ENCODE peak calls at places on chromosomes 16 and 17, in seven cellular contexts. One of them, this sample, is unnamed.
A peak's percentile ranks its signal among the peaks of the same experiment; 100 is the strongest.

GRCh38 chr16:57064995-57065394 is 27.4 kb upstream of the CPNE2 start:
- DNase-seq in mesenteric fat pad: no peak
- DNase-seq in RCC 7860: no peak
- DNase-seq in activated naive CD4-positive, alpha-beta T cell: no peak
- DNase-seq in HTR-8/SVneo: no peak
- DNase-seq in activated CD4-positive, CD25-positive, alpha-beta regulatory T cell treated with anti-CD3 and anti-CD28 coated beads, Interleukin-2, amount 50 U/mL, for 16 hours: no peak
- DNase-seq in neural crest cell: no peak
- DNase-seq in this sample: no peak

GRCh38 chr17:61797283-61797682 is 66.0 kb downstream of the BRIP1 start:
- DNase-seq in mesenteric fat pad: no peak
- DNase-seq in RCC 7860: no peak
- DNase-seq in activated naive CD4-positive, alpha-beta T cell: no peak
- DNase-seq in HTR-8/SVneo: no peak
- DNase-seq in activated CD4-positive, CD25-positive, alpha-beta regulatory T cell treated with anti-CD3 and anti-CD28 coated beads, Interleukin-2, amount 50 U/mL, for 16 hours: no peak
- DNase-seq in neural crest cell: no peak
- DNase-seq in this sample: no peak

GRCh38 chr16:51388516-51388951 is 237.5 kb upstream of the SALL1 start:
- DNase-seq in mesenteric fat pad: no peak
- DNase-seq in RCC 7860: no peak
- DNase-seq in activated naive CD4-positive, alpha-beta T cell: no peak
- DNase-seq in HTR-8/SVneo: no peak
- DNase-seq in activated CD4-positive, CD25-positive, alpha-beta regulatory T cell treated with anti-CD3 and anti-CD28 coated beads, Interleukin-2, amount 50 U/mL, for 16 hours: no peak
- DNase-seq in neural crest cell: no peak
- DNase-seq in this sample: no peak

GRCh38 chr16:84842516-84843148 is 22.8 kb downstream of the CRISPLD2 start:
- DNase-seq in mesenteric fat pad: no peak
- DNase-seq in RCC 7860: no peak
- DNase-seq in activated naive CD4-positive, alpha-beta T cell: no peak
- DNase-seq in HTR-8/SVneo: no peak
- DNase-seq in activated CD4-positive, CD25-positive, alpha-beta regulatory T cell treated with anti-CD3 and anti-CD28 coated beads, Interleukin-2, amount 50 U/mL, for 16 hours: no peak
- DNase-seq in neural crest cell: no peak
- DNase-seq in this sample: no peak

GRCh38 chr17:260031-260791 is 78.8 kb upstream of the DOC2B start:
- DNase-seq in mesenteric fat pad: peak; percentile 64
- DNase-seq in RCC 7860: no peak
- DNase-seq in activated naive CD4-positive, alpha-beta T cell: no peak
- DNase-seq in HTR-8/SVneo: no peak
- DNase-seq in activated CD4-positive, CD25-positive, alpha-beta regulatory T cell treated with anti-CD3 and anti-CD28 coated beads, Interleukin-2, amount 50 U/mL, for 16 hours: no peak
- DNase-seq in neural crest cell: no peak
- DNase-seq in this sample: peak; percentile 3

GRCh38 chr16:20850981-20851380 is 44.7 kb downstream of the REXO5 start:
- DNase-seq in mesenteric fat pad: no peak
- DNase-seq in RCC 7860: no peak
- DNase-seq in activated naive CD4-positive, alpha-beta T cell: no peak
- DNase-seq in HTR-8/SVneo: no peak
- DNase-seq in activated CD4-positive, CD25-positive, alpha-beta regulatory T cell treated with anti-CD3 and anti-CD28 coated beads, Interleukin-2, amount 50 U/mL, for 16 hours: no peak
- DNase-seq in neural crest cell: no peak
- DNase-seq in this sample: no peak

GRCh38 chr17:43790311-43790940 is 10.2 kb downstream of the CFAP97D1 start:
- DNase-seq in mesenteric fat pad: no peak
- DNase-seq in RCC 7860: no peak
- DNase-seq in activated naive CD4-positive, alpha-beta T cell: no peak
- DNase-seq in HTR-8/SVneo: no peak
- DNase-seq in activated CD4-positive, CD25-positive, alpha-beta regulatory T cell treated with anti-CD3 and anti-CD28 coated beads, Interleukin-2, amount 50 U/mL, for 16 hours: no peak
- DNase-seq in neural crest cell: no peak
- DNase-seq in this sample: no peak

GRCh38 chr17:47729486-47729885 is 3.5 kb upstream of the TBX21 start:
- DNase-seq in mesenteric fat pad: no peak
- DNase-seq in RCC 7860: no peak
- DNase-seq in activated naive CD4-positive, alpha-beta T cell: no peak
- DNase-seq in HTR-8/SVneo: no peak
- DNase-seq in activated CD4-positive, CD25-positive, alpha-beta regulatory T cell treated with anti-CD3 and anti-CD28 coated beads, Interleukin-2, amount 50 U/mL, for 16 hours: no peak
- DNase-seq in neural crest cell: no peak
- DNase-seq in this sample: no peak

GRCh38 chr17:51770031-51770759 is 388.3 kb downstream of the CA10 start:
- DNase-seq in mesenteric fat pad: no peak
- DNase-seq in RCC 7860: no peak
- DNase-seq in activated naive CD4-positive, alpha-beta T cell: no peak
- DNase-seq in HTR-8/SVneo: no peak
- DNase-seq in activated CD4-positive, CD25-positive, alpha-beta regulatory T cell treated with anti-CD3 and anti-CD28 coated beads, Interleukin-2, amount 50 U/mL, for 16 hours: no peak
- DNase-seq in neural crest cell: no peak
- DNase-seq in this sample: peak; percentile 21

GRCh38 chr17:2266045-2266864 is 37.3 kb downstream of the SMG6 start:
- DNase-seq in mesenteric fat pad: no peak
- DNase-seq in RCC 7860: no peak
- DNase-seq in activated naive CD4-positive, alpha-beta T cell: peak; percentile 21
- DNase-seq in HTR-8/SVneo: no peak
- DNase-seq in activated CD4-positive, CD25-positive, alpha-beta regulatory T cell treated with anti-CD3 and anti-CD28 coated beads, Interleukin-2, amount 50 U/mL, for 16 hours: peak; percentile 74
- DNase-seq in neural crest cell: no peak
- DNase-seq in this sample: peak; percentile 39

GRCh38 chr17:48132375-48132774 is 24.8 kb downstream of the SNX11 start:
- DNase-seq in mesenteric fat pad: no peak
- DNase-seq in RCC 7860: no peak
- DNase-seq in activated naive CD4-positive, alpha-beta T cell: no peak
- DNase-seq in HTR-8/SVneo: no peak
- DNase-seq in activated CD4-positive, CD25-positive, alpha-beta regulatory T cell treated with anti-CD3 and anti-CD28 coated beads, Interleukin-2, amount 50 U/mL, for 16 hours: no peak
- DNase-seq in neural crest cell: no peak
- DNase-seq in this sample: no peak

GRCh38 chr17:18143044-18143936 is 34.7 kb downstream of the MYO15A start:
- DNase-seq in mesenteric fat pad: no peak
- DNase-seq in RCC 7860: no peak
- DNase-seq in activated naive CD4-positive, alpha-beta T cell: no peak
- DNase-seq in HTR-8/SVneo: no peak
- DNase-seq in activated CD4-positive, CD25-positive, alpha-beta regulatory T cell treated with anti-CD3 and anti-CD28 coated beads, Interleukin-2, amount 50 U/mL, for 16 hours: no peak
- DNase-seq in neural crest cell: peak; percentile 24
- DNase-seq in this sample: no peak

GRCh38 chr17:40480501-40481003 is 20.9 kb downstream of the TNS4 start:
- DNase-seq in mesenteric fat pad: no peak
- DNase-seq in RCC 7860: no peak
- DNase-seq in activated naive CD4-positive, alpha-beta T cell: peak; percentile 43
- DNase-seq in HTR-8/SVneo: no peak
- DNase-seq in activated CD4-positive, CD25-positive, alpha-beta regulatory T cell treated with anti-CD3 and anti-CD28 coated beads, Interleukin-2, amount 50 U/mL, for 16 hours: peak; percentile 64
- DNase-seq in neural crest cell: no peak
- DNase-seq in this sample: peak; percentile 63

GRCh38 chr16:81901483-81901882 is 109.8 kb downstream of the SDR42E1 start:
- DNase-seq in mesenteric fat pad: no peak
- DNase-seq in RCC 7860: no peak
- DNase-seq in activated naive CD4-positive, alpha-beta T cell: no peak
- DNase-seq in HTR-8/SVneo: peak; percentile 38
- DNase-seq in activated CD4-positive, CD25-positive, alpha-beta regulatory T cell treated with anti-CD3 and anti-CD28 coated beads, Interleukin-2, amount 50 U/mL, for 16 hours: no peak
- DNase-seq in neural crest cell: no peak
- DNase-seq in this sample: no peak

GRCh38 chr17:28204751-28205150 is 114.2 kb upstream of the TMEM97 start:
- DNase-seq in mesenteric fat pad: no peak
- DNase-seq in RCC 7860: peak; percentile 80
- DNase-seq in activated naive CD4-positive, alpha-beta T cell: no peak
- DNase-seq in HTR-8/SVneo: no peak
- DNase-seq in activated CD4-positive, CD25-positive, alpha-beta regulatory T cell treated with anti-CD3 and anti-CD28 coated beads, Interleukin-2, amount 50 U/mL, for 16 hours: no peak
- DNase-seq in neural crest cell: no peak
- DNase-seq in this sample: no peak

GRCh38 chr17:37110012-37110701 is 161.4 kb downstream of the AATF start:
- DNase-seq in mesenteric fat pad: no peak
- DNase-seq in RCC 7860: no peak
- DNase-seq in activated naive CD4-positive, alpha-beta T cell: no peak
- DNase-seq in HTR-8/SVneo: no peak
- DNase-seq in activated CD4-positive, CD25-positive, alpha-beta regulatory T cell treated with anti-CD3 and anti-CD28 coated beads, Interleukin-2, amount 50 U/mL, for 16 hours: no peak
- DNase-seq in neural crest cell: no peak
- DNase-seq in this sample: no peak

GRCh38 chr17:74527081-74527480 is 4.2 kb downstream of the CD300LB start:
- DNase-seq in mesenteric fat pad: peak; percentile 24
- DNase-seq in RCC 7860: no peak
- DNase-seq in activated naive CD4-positive, alpha-beta T cell: no peak
- DNase-seq in HTR-8/SVneo: no peak
- DNase-seq in activated CD4-positive, CD25-positive, alpha-beta regulatory T cell treated with anti-CD3 and anti-CD28 coated beads, Interleukin-2, amount 50 U/mL, for 16 hours: no peak
- DNase-seq in neural crest cell: no peak
- DNase-seq in this sample: peak; percentile 5

GRCh38 chr16:46690281-46691178 is 1.1 kb downstream of the ORC6 start:
- DNase-seq in mesenteric fat pad: no peak
- DNase-seq in RCC 7860: no peak
- DNase-seq in activated naive CD4-positive, alpha-beta T cell: no peak
- DNase-seq in HTR-8/SVneo: no peak
- DNase-seq in activated CD4-positive, CD25-positive, alpha-beta regulatory T cell treated with anti-CD3 and anti-CD28 coated beads, Interleukin-2, amount 50 U/mL, for 16 hours: no peak
- DNase-seq in neural crest cell: no peak
- DNase-seq in this sample: peak; percentile 27

GRCh38 chr17:927611-928461 is 51.7 kb downstream of the NXN start:
- DNase-seq in mesenteric fat pad: no peak
- DNase-seq in RCC 7860: peak; percentile 95
- DNase-seq in activated naive CD4-positive, alpha-beta T cell: no peak
- DNase-seq in HTR-8/SVneo: peak; percentile 92
- DNase-seq in activated CD4-positive, CD25-positive, alpha-beta regulatory T cell treated with anti-CD3 and anti-CD28 coated beads, Interleukin-2, amount 50 U/mL, for 16 hours: no peak
- DNase-seq in neural crest cell: no peak
- DNase-seq in this sample: no peak

GRCh38 chr17:65690626-65691310 is 129.3 kb upstream of the AXIN2 start:
- DNase-seq in mesenteric fat pad: no peak
- DNase-seq in RCC 7860: no peak
- DNase-seq in activated naive CD4-positive, alpha-beta T cell: no peak
- DNase-seq in HTR-8/SVneo: no peak
- DNase-seq in activated CD4-positive, CD25-positive, alpha-beta regulatory T cell treated with anti-CD3 and anti-CD28 coated beads, Interleukin-2, amount 50 U/mL, for 16 hours: no peak
- DNase-seq in neural crest cell: no peak
- DNase-seq in this sample: no peak

GRCh38 chr16:31451681-31452351 is 7.5 kb upstream of the ARMC5 start:
- DNase-seq in mesenteric fat pad: no peak
- DNase-seq in RCC 7860: peak; percentile 46
- DNase-seq in activated naive CD4-positive, alpha-beta T cell: no peak
- DNase-seq in HTR-8/SVneo: peak; percentile 60
- DNase-seq in activated CD4-positive, CD25-positive, alpha-beta regulatory T cell treated with anti-CD3 and anti-CD28 coated beads, Interleukin-2, amount 50 U/mL, for 16 hours: no peak
- DNase-seq in neural crest cell: no peak
- DNase-seq in this sample: no peak

GRCh38 chr16:89018605-89019158 is 41.7 kb upstream of the CBFA2T3 start:
- DNase-seq in mesenteric fat pad: no peak
- DNase-seq in RCC 7860: no peak
- DNase-seq in activated naive CD4-positive, alpha-beta T cell: no peak
- DNase-seq in HTR-8/SVneo: no peak
- DNase-seq in activated CD4-positive, CD25-positive, alpha-beta regulatory T cell treated with anti-CD3 and anti-CD28 coated beads, Interleukin-2, amount 50 U/mL, for 16 hours: no peak
- DNase-seq in neural crest cell: no peak
- DNase-seq in this sample: no peak

GRCh38 chr17:74547264-74547663 is 1.3 kb upstream of the CD300C start:
- DNase-seq in mesenteric fat pad: no peak
- DNase-seq in RCC 7860: no peak
- DNase-seq in activated naive CD4-positive, alpha-beta T cell: no peak
- DNase-seq in HTR-8/SVneo: no peak
- DNase-seq in activated CD4-positive, CD25-positive, alpha-beta regulatory T cell treated with anti-CD3 and anti-CD28 coated beads, Interleukin-2, amount 50 U/mL, for 16 hours: no peak
- DNase-seq in neural crest cell: no peak
- DNase-seq in this sample: no peak

GRCh38 chr17:28331891-28332420 is 3.3 kb downstream of the IFT20 start:
- DNase-seq in mesenteric fat pad: no peak
- DNase-seq in RCC 7860: no peak
- DNase-seq in activated naive CD4-positive, alpha-beta T cell: no peak
- DNase-seq in HTR-8/SVneo: no peak
- DNase-seq in activated CD4-positive, CD25-positive, alpha-beta regulatory T cell treated with anti-CD3 and anti-CD28 coated beads, Interleukin-2, amount 50 U/mL, for 16 hours: no peak
- DNase-seq in neural crest cell: no peak
- DNase-seq in this sample: no peak

GRCh38 chr16:80672379-80672778 is 131.6 kb downstream of the DYNLRB2 start:
- DNase-seq in mesenteric fat pad: no peak
- DNase-seq in RCC 7860: no peak
- DNase-seq in activated naive CD4-positive, alpha-beta T cell: no peak
- DNase-seq in HTR-8/SVneo: no peak
- DNase-seq in activated CD4-positive, CD25-positive, alpha-beta regulatory T cell treated with anti-CD3 and anti-CD28 coated beads, Interleukin-2, amount 50 U/mL, for 16 hours: no peak
- DNase-seq in neural crest cell: no peak
- DNase-seq in this sample: no peak

GRCh38 chr17:32259596-32259995 is 6.0 kb upstream of the RHBDL3 start:
- DNase-seq in mesenteric fat pad: no peak
- DNase-seq in RCC 7860: no peak
- DNase-seq in activated naive CD4-positive, alpha-beta T cell: no peak
- DNase-seq in HTR-8/SVneo: no peak
- DNase-seq in activated CD4-positive, CD25-positive, alpha-beta regulatory T cell treated with anti-CD3 and anti-CD28 coated beads, Interleukin-2, amount 50 U/mL, for 16 hours: no peak
- DNase-seq in neural crest cell: no peak
- DNase-seq in this sample: no peak

GRCh38 chr16:51155901-51156810 is 5.1 kb upstream of the SALL1 start:
- DNase-seq in mesenteric fat pad: no peak
- DNase-seq in RCC 7860: no peak
- DNase-seq in activated naive CD4-positive, alpha-beta T cell: no peak
- DNase-seq in HTR-8/SVneo: no peak
- DNase-seq in activated CD4-positive, CD25-positive, alpha-beta regulatory T cell treated with anti-CD3 and anti-CD28 coated beads, Interleukin-2, amount 50 U/mL, for 16 hours: no peak
- DNase-seq in neural crest cell: peak; percentile 27
- DNase-seq in this sample: no peak